ENCODE peak calls at places on chromosomes 2 and 18, in four cellular contexts. V is IMR-90, D is heart left ventricle, Z is neuronal stem cell. T is an unnamed sample.

GRCh38 chr18:57869228-57869627 is 66.1 kb upstream of the ATP8B1 start:
- DNase-seq in Z (no peak), V (no peak), D (no peak), T (no peak)

GRCh38 chr2:54396107-54396506 is 60.0 kb upstream of the SPTBN1 start:
- DNase-seq in Z (no peak), D (no peak), V (peak), T (no peak)

GRCh38 chr2:143909577-143909976 is 610.3 kb downstream of the ZEB2 start:
- DNase-seq in Z (no peak), D (no peak), V (no peak), T (no peak)

GRCh38 chr2:41720298-41720697 is 327.5 kb upstream of the PKDCC start:
- DNase-seq in Z (no peak), D (no peak), V (no peak), T (no peak)

GRCh38 chr2:25078171-25079049 is 36.5 kb downstream of the EFR3B start:
- DNase-seq in D (peak), V (peak), Z (no peak), T (peak)

GRCh38 chr2:235005603-235006259 is 53.9 kb downstream of the SH3BP4 start:
- DNase-seq in D (peak), Z (peak), V (no peak), T (peak)

GRCh38 chr2:235685024-235685721 is 191.3 kb downstream of the AGAP1 start:
- DNase-seq in D (no peak), V (no peak), Z (no peak), T (peak)

GRCh38 chr2:228768818-228769217 is 502.3 kb downstream of the PID1 start:
- DNase-seq in Z (no peak), V (peak), D (no peak), T (no peak)

GRCh38 chr2:39535606-39536185 is 98.6 kb upstream of the MAP4K3 start:
- DNase-seq in D (no peak), V (no peak), Z (no peak), T (no peak)

GRCh38 chr2:9533663-9534062 is 22.0 kb downstream of the ADAM17 start:
- DNase-seq in D (no peak), V (no peak), Z (no peak), T (no peak)

GRCh38 chr2:20203521-20204225 is 21.3 kb downstream of the SDC1 start:
- DNase-seq in V (no peak), Z (no peak), D (no peak), T (peak)

GRCh38 chr2:55425449-55425848 is 5.8 kb upstream of the CCDC88A start:
- DNase-seq in V (peak), Z (no peak), D (no peak), T (peak)

GRCh38 chr18:35949903-35950627 is 22.4 kb upstream of the RMP24 start:
- DNase-seq in V (peak), D (peak), Z (peak), T (peak)

GRCh38 chr2:240299710-240300068 is 135.8 kb upstream of the GPC1 start:
- DNase-seq in D (no peak), V (no peak), Z (no peak), T (no peak)

GRCh38 chr2:85409719-85410583 is at the start of gene CAPG:
- DNase-seq in D (peak), V (no peak), Z (no peak), T (peak)

DNA sequence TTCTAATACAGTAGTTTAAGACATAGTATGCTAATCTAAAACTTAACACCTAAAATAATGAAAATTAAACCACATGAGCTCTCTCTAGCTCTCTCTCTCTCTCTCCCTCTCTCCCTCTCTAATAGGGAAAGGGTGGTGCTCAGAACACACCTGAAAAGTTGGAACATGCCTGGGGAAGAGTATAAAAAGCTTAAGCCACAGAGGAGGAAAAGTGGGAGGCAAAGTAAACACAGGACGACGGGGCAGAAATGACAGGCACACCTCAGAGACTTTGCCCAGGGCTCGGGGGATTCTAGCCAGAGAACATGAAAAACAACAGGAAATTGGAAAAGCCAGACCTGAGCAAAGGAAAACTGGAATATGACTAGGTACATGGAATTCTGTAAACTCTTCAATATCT is 666.1 kb downstream of the BCL11A start:
- DNase-seq in V (no peak), D (no peak), Z (no peak), T (no peak)
- H3K4me3 ChIP-seq in V (no peak), D (no peak), Z (no peak), T (no peak)

GRCh38 chr2:96839875-96840850 is 3.7 kb downstream of the ANKRD23 start:
- DNase-seq in V (no peak), D (no peak), Z (no peak), T (peak)
- H3K4me3 ChIP-seq in V (no peak), D (no peak), Z (peak), T (no peak)

GRCh38 chr2:173264152-173264551 is 90.5 kb upstream of the CDCA7 start:
- DNase-seq in V (no peak), Z (no peak), D (no peak), T (no peak)

DNA sequence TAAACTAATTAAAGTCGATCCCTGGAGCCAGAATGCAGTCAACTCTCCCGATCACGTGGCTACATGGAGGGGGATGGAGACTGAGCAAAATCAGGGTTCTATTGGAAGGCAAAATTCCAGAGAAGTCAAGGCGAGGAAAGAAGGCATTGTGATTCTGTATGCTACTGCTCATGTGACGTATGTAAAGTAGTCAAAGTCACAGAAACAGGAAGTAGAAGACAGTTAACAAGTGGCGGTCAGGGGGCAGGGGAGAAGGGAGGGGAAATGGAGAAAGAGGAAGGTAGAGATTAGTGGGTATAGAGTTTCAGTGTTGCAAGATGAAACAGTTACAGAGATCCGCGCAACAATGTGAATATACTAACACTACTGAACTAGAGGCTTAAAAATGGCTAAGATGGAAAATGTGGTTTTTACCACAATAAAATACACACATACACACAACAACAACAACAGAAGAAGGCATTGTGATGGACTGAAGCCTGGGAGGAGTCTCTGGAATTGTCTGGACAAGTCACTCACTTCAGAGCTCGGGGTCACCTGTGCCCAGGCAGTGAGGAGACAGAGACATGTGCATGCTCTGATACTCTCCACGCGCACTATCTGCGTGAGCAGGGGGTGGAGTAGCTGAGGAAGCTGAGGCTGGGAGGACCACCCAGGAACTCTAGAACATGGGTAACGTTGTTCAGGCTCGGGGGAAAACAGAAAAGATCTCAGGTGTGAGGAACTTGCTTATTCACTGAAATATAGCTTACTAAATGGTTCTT is 89.9 kb upstream of the CDCA7 start:
- DNase-seq in V (no peak), Z (no peak), D (peak), T (no peak)
- H3K4me3 ChIP-seq in V (no peak), Z (no peak), D (no peak), T (no peak)

DNA sequence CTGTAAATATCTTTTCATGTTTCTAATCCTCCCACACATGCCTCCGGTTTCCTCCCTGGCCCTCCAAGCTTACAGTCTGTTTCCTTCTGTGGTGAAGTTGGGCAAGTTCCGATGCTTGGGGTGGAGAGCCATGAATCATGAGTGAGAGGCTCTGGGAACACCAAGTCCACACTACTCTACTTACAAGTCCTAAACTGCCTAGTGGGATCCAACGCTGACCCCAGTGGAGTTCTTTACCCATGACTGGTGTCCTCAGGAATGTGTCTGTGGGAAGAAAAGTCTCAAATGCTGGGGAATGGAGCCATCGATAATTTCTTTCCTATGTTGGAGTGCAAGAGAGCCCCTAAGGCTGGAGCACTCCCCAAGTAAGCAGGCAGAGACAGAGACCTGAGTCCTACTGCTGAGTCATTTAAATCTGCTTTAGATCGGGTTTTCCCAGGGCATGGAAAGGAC is 73.5 kb upstream of the KLF7 start:
- DNase-seq in Z (no peak), V (peak), D (peak), T (no peak)
- H3K4me3 ChIP-seq in Z (no peak), V (no peak), D (no peak), T (no peak)

DNA sequence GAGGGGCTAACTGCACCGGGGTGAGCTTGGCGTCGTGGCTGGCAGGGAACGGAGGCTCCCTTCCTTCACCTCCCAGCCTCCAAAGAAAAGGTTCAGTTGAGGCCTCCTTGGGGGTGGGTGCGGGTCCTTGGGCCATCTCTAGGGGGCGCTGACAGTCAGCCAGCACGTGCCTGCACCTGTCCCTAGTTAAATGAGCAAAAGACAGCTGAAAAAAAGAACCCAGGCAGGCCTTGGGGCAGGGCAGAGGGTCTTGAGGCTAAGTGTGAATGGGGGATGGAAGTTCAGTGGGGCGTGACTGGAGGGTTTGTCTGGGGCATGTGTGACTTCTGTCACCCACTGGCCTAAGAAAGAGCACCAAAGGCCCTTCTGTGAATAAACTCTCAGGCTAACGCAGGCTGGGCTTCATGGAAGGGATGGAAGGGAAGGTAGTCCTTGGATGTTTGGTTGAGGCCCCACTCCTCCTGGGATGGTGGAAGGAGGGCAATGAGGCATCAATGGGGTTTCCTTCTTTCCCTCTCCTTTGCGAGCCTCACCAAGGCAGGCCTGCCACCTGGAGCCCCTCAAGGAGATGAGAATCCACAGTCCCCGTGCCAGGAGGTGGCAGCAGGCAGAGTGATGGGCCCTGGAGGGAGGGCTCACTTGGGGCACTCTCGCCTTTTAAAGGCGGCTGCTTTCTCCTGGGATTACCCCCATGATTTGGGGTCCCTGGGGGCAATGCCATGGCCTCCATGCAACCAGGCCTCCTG is 56.2 kb downstream of the ZFP36L2 start:
- DNase-seq in Z (no peak), D (no peak), V (no peak), T (no peak)
- H3K4me3 ChIP-seq in Z (no peak), D (no peak), V (no peak), T (no peak)

GRCh38 chr2:96510931-96511595 is 5.9 kb upstream of the NEURL3 start:
- DNase-seq in V (no peak), Z (no peak), D (no peak), T (no peak)
- H3K4me3 ChIP-seq in V (no peak), Z (no peak), D (no peak), T (no peak)

GRCh38 chr2:219174146-219174545 is 2.6 kb downstream of the CNPPD1 start:
- DNase-seq in V (no peak), Z (no peak), D (no peak), T (no peak)

GRCh38 chr2:219175928-219176817 is 552 bp downstream of the CNPPD1 start:
- DNase-seq in Z (peak), V (peak), D (peak), T (peak)

GRCh38 chr2:219174801-219175200 is 1.9 kb downstream of the CNPPD1 start:
- DNase-seq in V (no peak), D (no peak), Z (no peak), T (no peak)

GRCh38 chr2:219176818-219177593 is at the start of gene CNPPD1:
- DNase-seq in V (peak), D (peak), Z (peak), T (peak)

DNA sequence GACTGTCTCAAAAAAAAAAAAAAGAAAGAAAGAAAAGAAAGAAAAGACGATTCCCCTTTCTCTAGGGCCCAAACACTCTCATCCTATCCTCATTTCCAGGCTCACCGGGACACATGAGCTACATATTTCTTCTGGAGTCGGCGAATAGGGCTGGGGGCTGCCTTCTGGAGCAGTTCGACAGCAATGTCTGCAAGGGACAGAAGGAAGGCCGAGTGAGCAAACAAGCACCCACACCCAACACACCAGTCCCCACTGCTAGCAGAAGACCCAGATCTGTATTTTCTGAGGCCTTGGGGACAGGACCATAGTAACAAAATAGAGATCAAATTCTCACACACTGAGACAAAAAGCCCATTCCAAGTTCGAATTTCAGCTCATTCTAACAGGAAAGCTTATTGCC is 1.2 kb downstream of the CNPPD1 start:
- DNase-seq in Z (no peak), D (no peak), V (no peak), T (no peak)
- H3K4me3 ChIP-seq in Z (no peak), D (no peak), V (no peak), T (peak)

DNA sequence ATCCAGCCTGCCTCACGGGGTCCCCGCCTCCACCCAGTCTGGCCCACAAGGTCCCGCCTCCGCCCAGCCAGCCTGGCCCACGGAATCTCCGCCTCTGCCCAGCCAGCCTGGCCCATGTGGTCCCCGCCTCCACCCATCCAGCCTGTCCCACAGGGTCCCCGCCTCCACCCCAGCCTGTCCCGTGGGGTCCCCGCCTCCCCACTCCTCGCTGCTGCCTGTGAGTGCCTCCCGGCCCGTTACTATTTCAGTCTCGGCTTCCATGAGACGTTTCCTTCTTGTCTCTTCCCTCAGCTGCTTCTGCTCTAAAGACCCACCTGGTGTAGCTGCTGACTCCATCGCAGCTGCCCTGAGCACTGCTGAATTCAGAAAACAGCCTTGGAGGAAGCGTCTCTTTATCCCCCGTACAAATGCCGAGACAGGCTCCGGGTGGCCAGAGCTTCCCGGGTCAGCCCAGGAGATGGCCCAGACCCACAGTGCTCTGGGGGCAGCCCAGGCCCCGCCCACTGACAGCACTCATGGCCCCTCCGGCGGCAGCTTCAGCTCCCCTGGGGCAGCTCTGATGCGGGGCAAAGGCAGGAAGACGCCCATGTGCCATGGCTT is 69.8 kb downstream of the NFATC1 start:
- DNase-seq in Z (peak), V (no peak), D (peak), T (no peak)
- H3K4me3 ChIP-seq in Z (no peak), V (no peak), D (no peak), T (no peak)

GRCh38 chr2:217998926-217999633 is 3.7 kb downstream of the TNS1 start:
- DNase-seq in V (no peak), D (no peak), Z (no peak), T (peak)
- H3K4me3 ChIP-seq in V (no peak), D (no peak), Z (no peak), T (no peak)

GRCh38 chr2:74440378-74441110 is 1.2 kb downstream of the RTKN start:
- DNase-seq in V (peak), Z (peak), D (peak), T (peak)

GRCh38 chr2:74438248-74438647 is 3.5 kb downstream of the RTKN start:
- DNase-seq in Z (no peak), V (no peak), D (no peak), T (no peak)

GRCh38 chr2:74440005-74440377 is 1.7 kb downstream of the RTKN start:
- DNase-seq in Z (no peak), V (peak), D (peak), T (peak)

GRCh38 chr2:74441111-74441689 is 537 bp downstream of the RTKN start:
- DNase-seq in Z (peak), V (no peak), D (no peak), T (peak)

GRCh38 chr2:74439373-74440004 is 2.2 kb downstream of the RTKN start:
- DNase-seq in D (no peak), Z (no peak), V (no peak), T (no peak)
- H3K4me3 ChIP-seq in D (peak), Z (peak), V (peak), T (peak)